ENCODE peak calls at places on chromosomes 5 and 9, in seven cellular contexts. E, N, R, U, S, W and Y are unnamed samples.

GRCh38 chr9:25716220-25716872 is 38.1 kb upstream of the TUSC1 start:
- DNase-seq in E (peak; percentile 73), N (no peak), U (peak; percentile 49), R (peak; percentile 9), W (peak; percentile 4), S (peak; percentile 80), Y (peak; percentile 4)

GRCh38 chr5:178416919-178417318 is 173.3 kb downstream of the COL23A1 start:
- DNase-seq in R (no peak), S (no peak), N (no peak), W (no peak), E (no peak), U (no peak), Y (no peak)

GRCh38 chr9:131976157-131976740 is 103.4 kb downstream of the MED27 start:
- DNase-seq in U (no peak), S (no peak), N (no peak), E (no peak), R (no peak), W (no peak), Y (no peak)

GRCh38 chr5:586751-587285 is 25.3 kb upstream of the CEP72 start:
- DNase-seq in E (no peak), N (no peak), W (no peak), S (no peak), R (no peak), U (no peak), Y (no peak)

GRCh38 chr9:106529616-106530015 is 333.4 kb upstream of the ZNF462 start:
- DNase-seq in E (no peak), U (no peak), W (no peak), N (no peak), S (no peak), R (no peak), Y (no peak)

GRCh38 chr9:26326473-26327044 is 566.0 kb downstream of the CAAP1 start:
- DNase-seq in N (no peak), E (peak; percentile 78), S (peak; percentile 81), R (peak; percentile 24), W (peak; percentile 4), U (peak; percentile 50), Y (no peak)

GRCh38 chr5:148791696-148792095 is 34.7 kb upstream of the ADRB2 start:
- DNase-seq in W (no peak), R (no peak), N (no peak), S (no peak), E (no peak), U (no peak), Y (no peak)

GRCh38 chr5:11048760-11049159 is 287.7 kb upstream of the DAP start:
- DNase-seq in S (no peak), U (no peak), W (no peak), N (no peak), E (no peak), R (no peak), Y (no peak)

GRCh38 chr5:136810198-136810823 is 445.0 kb upstream of the TRPC7 start:
- DNase-seq in S (no peak), N (peak; percentile 53), U (peak; percentile 30), W (peak; percentile 44), R (peak; percentile 78), E (peak; percentile 24), Y (no peak)

GRCh38 chr9:135107592-135108235 is 20.2 kb downstream of the OLFM1 start:
- DNase-seq in R (no peak), S (no peak), E (no peak), U (no peak), W (no peak), N (no peak), Y (no peak)

GRCh38 chr9:130468566-130468965 is 23.8 kb downstream of the ASS1 start:
- DNase-seq in N (no peak), E (no peak), S (no peak), R (no peak), U (no peak), W (no peak), Y (no peak)

GRCh38 chr5:10332301-10332700 is 21.2 kb upstream of the MARCHF6 start:
- DNase-seq in S (peak; percentile 28), W (no peak), N (no peak), R (no peak), U (no peak), E (no peak), Y (no peak)

GRCh38 chr5:142063878-142064331 is 44.7 kb upstream of the NDFIP1 start:
- DNase-seq in N (peak; percentile 35), U (peak; percentile 18), E (peak; percentile 36), R (peak; percentile 87), W (peak; percentile 77), S (peak; percentile 88), Y (peak; percentile 78)
- H3K4me3 ChIP-seq in N (peak overlapping the region; percentile 37), U (peak overlapping the region; percentile 31), E (no peak overlapping the region), R (peak overlapping the region; percentile 20), W (peak overlapping the region; percentile 37), S (peak overlapping the region; percentile 28), Y (peak overlapping the region; percentile 17)

GRCh38 chr9:110126986-110127864 is 80.7 kb downstream of the C9orf152 start:
- DNase-seq in E (peak; percentile 95), S (peak; percentile 84), U (no peak), N (peak; percentile 5), R (peak; percentile 52), W (peak; percentile 90), Y (peak; percentile 57)

GRCh38 chr9:110125763-110126351 is 82.1 kb downstream of the C9orf152 start:
- DNase-seq in U (no peak), R (no peak), E (no peak), N (no peak), S (no peak), W (no peak), Y (no peak)

GRCh38 chr9:110126457-110126856 is 81.5 kb downstream of the C9orf152 start:
- DNase-seq in E (peak; percentile 79), W (no peak), R (no peak), U (no peak), N (no peak), S (no peak), Y (no peak)

GRCh38 chr9:110123364-110124095 is 84.4 kb downstream of the C9orf152 start:
- DNase-seq in W (no peak), N (no peak), E (peak; percentile 85), R (no peak), S (no peak), U (no peak), Y (no peak)

DNA sequence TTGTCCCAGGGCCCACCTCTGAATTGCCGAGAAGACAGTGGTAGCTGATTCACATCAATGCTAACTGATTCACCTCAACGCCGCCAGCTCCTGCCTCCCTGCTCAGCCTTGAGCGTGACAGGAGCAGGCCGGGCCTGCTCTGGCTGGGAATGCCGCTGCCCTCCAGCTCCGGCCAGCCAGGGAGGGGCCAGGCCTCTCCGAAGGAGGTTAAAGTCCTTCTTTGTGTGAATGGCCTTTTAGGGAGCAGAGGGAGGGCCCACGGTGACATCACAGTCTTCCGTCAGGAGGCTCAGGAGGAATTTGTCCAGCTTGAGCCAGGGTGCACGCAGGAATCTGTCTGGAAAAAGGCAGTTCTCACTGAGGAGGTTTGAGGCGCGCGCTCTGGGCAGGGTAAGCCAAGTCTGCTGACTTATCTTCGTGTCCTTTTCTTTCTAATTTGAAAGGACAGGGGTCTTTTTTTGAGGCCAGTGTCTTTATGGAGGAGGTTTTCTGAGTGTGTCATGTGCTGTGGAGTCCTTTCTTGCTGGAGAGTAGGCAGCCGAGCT is 82.7 kb downstream of the C9orf152 start:
- DNase-seq in R (peak; percentile 88), S (peak; percentile 93), W (peak; percentile 92), N (peak; percentile 23), U (peak; percentile 89), E (peak; percentile 99), Y (peak; percentile 79)
- H3K27ac ChIP-seq in R (peak overlapping the region; percentile 83), S (peak overlapping the region; percentile 78), W (peak overlapping the region; percentile 81), N (peak overlapping the region; percentile 76), U (peak overlapping the region; percentile 97), E (peak overlapping the region; percentile 95), Y (peak overlapping the region; percentile 93)

DNA sequence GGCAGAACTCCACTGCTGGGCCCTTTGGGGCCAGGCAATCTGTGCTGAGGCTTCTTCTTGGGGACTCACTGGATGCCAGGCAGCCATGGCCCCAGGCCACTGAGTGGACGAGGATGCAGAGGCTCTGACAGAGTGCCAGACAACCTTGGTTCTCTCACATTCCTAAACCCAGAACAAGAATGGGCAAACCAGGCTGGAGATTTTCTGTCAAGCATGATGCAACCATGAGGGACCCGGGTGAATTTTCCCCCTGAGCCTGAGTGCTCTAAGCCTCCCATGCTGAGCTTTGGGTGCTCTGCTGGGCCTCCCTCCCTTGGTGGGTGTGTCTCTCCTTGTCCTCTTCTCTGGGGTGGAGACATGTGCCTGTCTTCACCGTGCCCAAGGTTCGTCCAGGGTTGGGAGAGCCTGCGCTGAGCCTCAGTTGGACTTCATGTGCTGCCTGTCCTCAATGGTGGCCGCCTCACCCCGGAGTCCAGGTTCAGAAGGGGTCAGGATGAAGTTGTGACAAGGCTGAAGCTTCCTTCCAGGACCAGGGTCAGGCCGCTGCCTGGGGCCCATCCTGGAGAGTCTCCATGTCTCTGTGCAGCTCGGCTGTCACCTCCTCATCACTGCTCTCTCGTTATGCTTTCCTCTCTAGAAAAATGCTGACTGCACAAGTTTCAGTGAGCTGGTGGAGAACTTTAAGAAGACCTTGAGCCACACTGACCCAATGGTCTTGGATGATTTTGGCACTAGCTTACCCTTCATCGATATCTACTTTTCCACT is 24.1 kb downstream of the PITX1 start:
- DNase-seq in R (no peak), S (peak; percentile 22), E (no peak), U (no peak), N (no peak), W (no peak), Y (no peak)
- H3K4me3 ChIP-seq in R (no peak overlapping the region), S (no peak overlapping the region), E (no peak overlapping the region), U (no peak overlapping the region), N (no peak overlapping the region), W (no peak overlapping the region), Y (no peak overlapping the region)

DNA sequence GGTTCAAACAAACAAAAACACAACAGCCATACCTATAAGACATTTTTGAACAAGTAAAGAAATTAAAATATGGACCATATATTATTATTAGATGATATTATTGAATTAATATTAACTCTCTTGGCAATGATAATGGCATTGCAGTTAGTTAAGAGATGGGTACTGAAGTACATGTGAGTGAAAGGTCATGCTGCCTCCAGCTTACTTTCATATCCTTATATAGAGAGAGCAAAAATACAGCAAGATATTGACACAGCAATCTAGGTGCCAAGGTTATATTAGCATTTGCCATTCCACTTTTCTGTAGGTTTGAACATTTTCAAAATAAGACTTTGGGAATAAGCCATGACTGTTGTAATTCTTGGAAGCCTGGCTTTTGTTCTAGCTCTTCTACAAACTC is 6.1 kb downstream of the TNFSF8 start:
- DNase-seq in U (no peak), E (no peak), S (no peak), R (no peak), N (no peak), W (no peak), Y (no peak)
- H3K27ac ChIP-seq in U (no peak overlapping the region), E (no peak overlapping the region), S (no peak overlapping the region), R (no peak overlapping the region), N (no peak overlapping the region), W (no peak overlapping the region), Y (no peak overlapping the region)

DNA sequence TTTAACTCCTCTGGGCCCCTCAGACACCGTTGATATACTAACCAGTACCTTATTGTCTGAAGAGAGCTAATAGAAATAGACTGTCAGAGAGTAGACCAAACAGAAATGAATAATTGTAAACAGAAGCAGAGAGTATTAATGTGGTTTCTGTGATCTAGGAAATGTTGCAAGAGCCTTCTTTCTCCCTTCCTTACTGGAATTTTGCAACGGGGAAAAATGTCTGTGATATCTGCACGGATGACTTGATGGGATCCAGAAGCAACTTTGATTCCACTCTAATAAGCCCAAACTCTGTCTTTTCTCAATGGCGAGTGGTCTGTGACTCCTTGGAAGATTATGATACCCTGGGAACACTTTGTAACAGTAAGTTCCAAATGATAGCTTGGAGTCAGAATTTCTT is 5.1 kb downstream of the TYRP1 start:
- DNase-seq in E (peak; percentile 95), S (no peak), N (no peak), U (no peak), R (no peak), W (no peak), Y (no peak)
- H3K4me3 ChIP-seq in E (no peak overlapping the region), S (no peak overlapping the region), N (no peak overlapping the region), U (no peak overlapping the region), R (no peak overlapping the region), W (peak overlapping the region; percentile 46), Y (no peak overlapping the region)